ENCODE peak calls at places on chromosomes 11 and 22, in six cellular contexts. One of them, this sample, is unnamed.

GRCh38 chr11:69948256-69949141 is 129.3 kb upstream of the FGF3 start:
- DNase-seq in choroid plexus epithelial cell: no peak
- DNase-seq in PC-3: peak; percentile 98
- DNase-seq in neural progenitor cell: peak; percentile 42
- DNase-seq in NCI-H69: no peak
- DNase-seq in mesendoderm: peak; percentile 70
- DNase-seq in this sample: no peak

GRCh38 chr11:135004495-135004894 is 592.5 kb upstream of the B3GAT1 start:
- DNase-seq in choroid plexus epithelial cell: no peak
- DNase-seq in PC-3: no peak
- DNase-seq in neural progenitor cell: no peak
- DNase-seq in NCI-H69: no peak
- DNase-seq in mesendoderm: no peak
- DNase-seq in this sample: no peak

GRCh38 chr22:47647720-47648119 is 885.3 kb downstream of the TBC1D22A start:
- DNase-seq in choroid plexus epithelial cell: no peak
- DNase-seq in PC-3: no peak
- DNase-seq in neural progenitor cell: no peak
- DNase-seq in NCI-H69: no peak
- DNase-seq in mesendoderm: no peak
- DNase-seq in this sample: no peak

GRCh38 chr11:2837096-2837601 is 48.4 kb downstream of the CDKN1C start:
- DNase-seq in choroid plexus epithelial cell: peak; percentile 25
- DNase-seq in PC-3: peak; percentile 9
- DNase-seq in neural progenitor cell: peak; percentile 87
- DNase-seq in NCI-H69: peak; percentile 20
- DNase-seq in mesendoderm: peak; percentile 52
- DNase-seq in this sample: no peak

GRCh38 chr22:38016182-38017078 is 32.1 kb upstream of the SOX10 start:
- DNase-seq in choroid plexus epithelial cell: peak; percentile 34
- DNase-seq in PC-3: peak; percentile 66
- DNase-seq in neural progenitor cell: peak; percentile 84
- DNase-seq in NCI-H69: peak; percentile 31
- DNase-seq in mesendoderm: peak; percentile 38
- DNase-seq in this sample: no peak

GRCh38 chr11:6248248-6248647 is 9.4 kb downstream of the CNGA4 start:
- DNase-seq in choroid plexus epithelial cell: peak; percentile 48
- DNase-seq in PC-3: no peak
- DNase-seq in neural progenitor cell: no peak
- DNase-seq in NCI-H69: no peak
- DNase-seq in mesendoderm: no peak
- DNase-seq in this sample: no peak

GRCh38 chr11:96110302-96110701 is 186.4 kb upstream of the MTMR2 start:
- DNase-seq in choroid plexus epithelial cell: no peak
- DNase-seq in PC-3: no peak
- DNase-seq in neural progenitor cell: no peak
- DNase-seq in NCI-H69: peak; percentile 18
- DNase-seq in mesendoderm: no peak
- DNase-seq in this sample: no peak

GRCh38 chr11:112132737-112133136 is 31.2 kb downstream of the IL18 start:
- DNase-seq in choroid plexus epithelial cell: no peak
- DNase-seq in PC-3: no peak
- DNase-seq in neural progenitor cell: no peak
- DNase-seq in NCI-H69: peak; percentile 60
- DNase-seq in mesendoderm: peak; percentile 40
- DNase-seq in this sample: no peak

GRCh38 chr22:19799322-19800190 is 39.0 kb downstream of the TBX1 start:
- DNase-seq in choroid plexus epithelial cell: peak; percentile 83
- DNase-seq in PC-3: no peak
- DNase-seq in neural progenitor cell: no peak
- DNase-seq in NCI-H69: no peak
- DNase-seq in mesendoderm: peak; percentile 48
- DNase-seq in this sample: no peak

GRCh38 chr22:46672731-46673130 is 52.5 kb downstream of the GRAMD4 start:
- DNase-seq in choroid plexus epithelial cell: no peak
- DNase-seq in PC-3: no peak
- DNase-seq in neural progenitor cell: no peak
- DNase-seq in NCI-H69: peak; percentile 55
- DNase-seq in mesendoderm: no peak
- DNase-seq in this sample: no peak

GRCh38 chr11:121614661-121615240 is 162.0 kb upstream of the SORL1-AS1 start:
- DNase-seq in choroid plexus epithelial cell: no peak
- DNase-seq in PC-3: peak; percentile 80
- DNase-seq in neural progenitor cell: no peak
- DNase-seq in NCI-H69: no peak
- DNase-seq in mesendoderm: peak; percentile 46
- DNase-seq in this sample: no peak

This sample was measured in activated T-helper 2 cell treated with anti-CD3 and anti-CD28 coated beads, Interferon-gamma antibody, Interleukin-2, Interleukin-4, amounts not matched to agents 10 μg/mL and 5 μg/mL and 100 μg/mL, durations not matched to agents 14 hours and 24 hours and 36 hours.